ENCODE peak calls at places on chromosomes 2 and 18, in seven cellular contexts. One of them, this sample, is unnamed.

GRCh38 chr18:47832348-47832747 is 98.1 kb downstream of the SMAD2 start:
- DNase-seq in iPS-NIHi11: no peak
- DNase-seq in posterior cingulate gyrus: no peak
- DNase-seq in uterus: no peak
- DNase-seq in NCI-H2029: no peak
- DNase-seq in HS-27A: no peak
- DNase-seq in amygdala: no peak
- DNase-seq in this sample: no peak

GRCh38 chr2:25341753-25342371 is at the start of gene DNMT3A:
- DNase-seq in posterior cingulate gyrus: peak
- DNase-seq in uterus: peak
- DNase-seq in iPS-NIHi11: peak
- DNase-seq in HS-27A: no peak
- DNase-seq in NCI-H2029: peak
- DNase-seq in amygdala: peak
- DNase-seq in this sample: peak

GRCh38 chr2:102768253-102768652 is 6.4 kb downstream of the TMEM182 start:
- DNase-seq in posterior cingulate gyrus: no peak
- DNase-seq in amygdala: no peak
- DNase-seq in HS-27A: no peak
- DNase-seq in NCI-H2029: no peak
- DNase-seq in uterus: no peak
- DNase-seq in iPS-NIHi11: no peak
- DNase-seq in this sample: no peak

GRCh38 chr2:169819106-169819505 is 5.6 kb downstream of the METTL5 start:
- DNase-seq in amygdala: no peak
- DNase-seq in HS-27A: no peak
- DNase-seq in posterior cingulate gyrus: no peak
- DNase-seq in iPS-NIHi11: no peak
- DNase-seq in uterus: no peak
- DNase-seq in NCI-H2029: no peak
- DNase-seq in this sample: no peak

GRCh38 chr18:55523001-55523400 is 65.0 kb downstream of the TCF4 start:
- DNase-seq in posterior cingulate gyrus: no peak
- DNase-seq in uterus: no peak
- DNase-seq in iPS-NIHi11: no peak
- DNase-seq in amygdala: no peak
- DNase-seq in HS-27A: no peak
- DNase-seq in NCI-H2029: no peak
- DNase-seq in this sample: no peak

GRCh38 chr2:10286216-10287037 is 16.3 kb upstream of the HPCAL1 start:
- DNase-seq in amygdala: no peak
- DNase-seq in iPS-NIHi11: no peak
- DNase-seq in NCI-H2029: peak
- DNase-seq in posterior cingulate gyrus: peak
- DNase-seq in HS-27A: no peak
- DNase-seq in uterus: no peak
- DNase-seq in this sample: no peak

GRCh38 chr18:37253424-37254255 is 312.0 kb downstream of the CELF4 start:
- DNase-seq in posterior cingulate gyrus: peak
- DNase-seq in NCI-H2029: peak
- DNase-seq in amygdala: no peak
- DNase-seq in HS-27A: no peak
- DNase-seq in iPS-NIHi11: peak
- DNase-seq in uterus: no peak
- DNase-seq in this sample: no peak

GRCh38 chr2:152396763-152397162 is 61.8 kb downstream of the FMNL2 start:
- DNase-seq in uterus: no peak
- DNase-seq in NCI-H2029: no peak
- DNase-seq in HS-27A: no peak
- DNase-seq in posterior cingulate gyrus: no peak
- DNase-seq in iPS-NIHi11: no peak
- DNase-seq in amygdala: no peak
- DNase-seq in this sample: no peak

GRCh38 chr2:156908825-156909224 is 348.7 kb upstream of the GALNT5 start:
- DNase-seq in NCI-H2029: no peak
- DNase-seq in uterus: no peak
- DNase-seq in amygdala: no peak
- DNase-seq in HS-27A: no peak
- DNase-seq in posterior cingulate gyrus: no peak
- DNase-seq in iPS-NIHi11: no peak
- DNase-seq in this sample: no peak

GRCh38 chr2:23836505-23836904 is 90.4 kb downstream of the ATAD2B start:
- DNase-seq in uterus: no peak
- DNase-seq in posterior cingulate gyrus: no peak
- DNase-seq in NCI-H2029: no peak
- DNase-seq in iPS-NIHi11: no peak
- DNase-seq in amygdala: no peak
- DNase-seq in HS-27A: no peak
- DNase-seq in this sample: no peak

GRCh38 chr2:127128508-127128907 is 21.6 kb upstream of the BIN1 start:
- DNase-seq in uterus: no peak
- DNase-seq in amygdala: no peak
- DNase-seq in NCI-H2029: peak
- DNase-seq in HS-27A: no peak
- DNase-seq in posterior cingulate gyrus: no peak
- DNase-seq in iPS-NIHi11: peak
- DNase-seq in this sample: no peak

GRCh38 chr2:219289537-219290361 is 10.6 kb downstream of the DNAJB2 start:
- DNase-seq in HS-27A: no peak
- DNase-seq in NCI-H2029: no peak
- DNase-seq in uterus: peak
- DNase-seq in iPS-NIHi11: no peak
- DNase-seq in amygdala: peak
- DNase-seq in posterior cingulate gyrus: peak
- DNase-seq in this sample: no peak

GRCh38 chr2:128624425-128624795 is 305.7 kb upstream of the HS6ST1 start:
- DNase-seq in NCI-H2029: no peak
- DNase-seq in HS-27A: no peak
- DNase-seq in amygdala: no peak
- DNase-seq in posterior cingulate gyrus: peak
- DNase-seq in iPS-NIHi11: no peak
- DNase-seq in uterus: no peak
- DNase-seq in this sample: no peak

GRCh38 chr2:232838406-232838874 is 31.6 kb upstream of the SNORC start:
- DNase-seq in NCI-H2029: no peak
- DNase-seq in amygdala: no peak
- DNase-seq in HS-27A: no peak
- DNase-seq in iPS-NIHi11: no peak
- DNase-seq in uterus: no peak
- DNase-seq in posterior cingulate gyrus: no peak
- DNase-seq in this sample: peak

GRCh38 chr2:63192889-63193778 is 142.5 kb downstream of the OTX1 start:
- DNase-seq in amygdala: no peak
- DNase-seq in posterior cingulate gyrus: no peak
- DNase-seq in uterus: no peak
- DNase-seq in NCI-H2029: no peak
- DNase-seq in HS-27A: no peak
- DNase-seq in iPS-NIHi11: no peak
- DNase-seq in this sample: no peak

GRCh38 chr2:240421396-240421795 is 14.1 kb upstream of the GPC1 start:
- DNase-seq in NCI-H2029: no peak
- DNase-seq in amygdala: no peak
- DNase-seq in uterus: peak
- DNase-seq in iPS-NIHi11: no peak
- DNase-seq in HS-27A: no peak
- DNase-seq in posterior cingulate gyrus: no peak
- DNase-seq in this sample: no peak

GRCh38 chr18:70418551-70419311 is 129.9 kb downstream of the SOCS6 start:
- DNase-seq in NCI-H2029: no peak
- DNase-seq in posterior cingulate gyrus: no peak
- DNase-seq in iPS-NIHi11: no peak
- DNase-seq in uterus: no peak
- DNase-seq in HS-27A: no peak
- DNase-seq in amygdala: no peak
- DNase-seq in this sample: no peak

GRCh38 chr18:21112140-21112473 is 494 bp upstream of the ROCK1 start:
- DNase-seq in amygdala: no peak
- DNase-seq in uterus: peak
- DNase-seq in HS-27A: no peak
- DNase-seq in NCI-H2029: no peak
- DNase-seq in iPS-NIHi11: no peak
- DNase-seq in posterior cingulate gyrus: no peak
- DNase-seq in this sample: no peak

GRCh38 chr2:240957656-240958365 is 40.6 kb upstream of the SNED1 start:
- DNase-seq in amygdala: no peak
- DNase-seq in iPS-NIHi11: peak
- DNase-seq in NCI-H2029: no peak
- DNase-seq in HS-27A: no peak
- DNase-seq in uterus: no peak
- DNase-seq in posterior cingulate gyrus: peak
- DNase-seq in this sample: no peak

GRCh38 chr2:207223051-207223450 is 57.3 kb upstream of the KLF7 start:
- DNase-seq in iPS-NIHi11: no peak
- DNase-seq in uterus: no peak
- DNase-seq in HS-27A: no peak
- DNase-seq in posterior cingulate gyrus: no peak
- DNase-seq in amygdala: no peak
- DNase-seq in NCI-H2029: no peak
- DNase-seq in this sample: no peak

GRCh38 chr2:237154050-237154638 is 68.5 kb downstream of the COPS8 start:
- DNase-seq in HS-27A: no peak
- DNase-seq in NCI-H2029: peak
- DNase-seq in posterior cingulate gyrus: no peak
- DNase-seq in uterus: no peak
- DNase-seq in iPS-NIHi11: peak
- DNase-seq in amygdala: no peak
- DNase-seq in this sample: peak

GRCh38 chr2:126982935-126983334 is 84.2 kb downstream of the TEX51 start:
- DNase-seq in amygdala: no peak
- DNase-seq in iPS-NIHi11: no peak
- DNase-seq in posterior cingulate gyrus: no peak
- DNase-seq in NCI-H2029: no peak
- DNase-seq in uterus: no peak
- DNase-seq in HS-27A: no peak
- DNase-seq in this sample: no peak

GRCh38 chr2:16066261-16067036 is 126.1 kb downstream of the MYCN start:
- DNase-seq in uterus: no peak
- DNase-seq in NCI-H2029: no peak
- DNase-seq in amygdala: no peak
- DNase-seq in HS-27A: no peak
- DNase-seq in iPS-NIHi11: no peak
- DNase-seq in posterior cingulate gyrus: no peak
- DNase-seq in this sample: no peak

GRCh38 chr2:20925265-20925889 is 102.5 kb upstream of the LDAH start:
- DNase-seq in HS-27A: no peak
- DNase-seq in posterior cingulate gyrus: no peak
- DNase-seq in NCI-H2029: no peak
- DNase-seq in iPS-NIHi11: peak
- DNase-seq in uterus: no peak
- DNase-seq in amygdala: no peak
- DNase-seq in this sample: no peak

GRCh38 chr18:59516356-59517155 is 157.5 kb upstream of the LMAN1 start:
- DNase-seq in NCI-H2029: peak
- DNase-seq in posterior cingulate gyrus: no peak
- DNase-seq in amygdala: no peak
- DNase-seq in iPS-NIHi11: peak
- DNase-seq in uterus: peak
- DNase-seq in HS-27A: peak
- DNase-seq in this sample: no peak